ENCODE peak calls at places on chromosomes 16 and 17, in seven cellular contexts. I is lung, G is ascending aorta, R is transverse colon, T is SK-N-SH, W is endothelial cell of umbilical vein, V is suprapubic skin. Y is an unnamed sample.
A peak's percentile ranks its signal among the peaks of the same experiment; 100 is the strongest.

GRCh38 chr16:9270941-9271340 is 179.5 kb downstream of the HAPSTR1 start:
- DNase-seq in I (no peak), T (no peak), V (no peak), G (no peak), W (no peak), R (no peak), Y (no peak)

GRCh38 chr17:12958786-12959185 is 59.0 kb downstream of the ELAC2 start:
- DNase-seq in T (no peak), R (no peak), G (no peak), W (no peak), V (no peak), I (no peak), Y (no peak)

GRCh38 chr16:7246578-7246977 is 86.1 kb upstream of the RBFOX1 start:
- DNase-seq in I (no peak), G (no peak), V (no peak), W (no peak), R (no peak), T (no peak), Y (no peak)

GRCh38 chr17:13544755-13545154 is 57.0 kb downstream of the HS3ST3A1 start:
- DNase-seq in I (no peak), R (no peak), G (no peak), W (no peak), V (no peak), T (no peak), Y (no peak)

GRCh38 chr17:77735051-77735340 is 223.5 kb upstream of the TNRC6C start:
- DNase-seq in I (no peak), R (no peak), T (peak; percentile 77), W (no peak), G (peak; percentile 76), V (peak; percentile 59), Y (no peak)

GRCh38 chr17:34285304-34285792 is at the start of gene CCL11:
- DNase-seq in T (no peak), V (no peak), G (no peak), W (no peak), I (no peak), R (no peak), Y (no peak)

GRCh38 chr16:72198021-72198420 is 26.1 kb upstream of the PMFBP1 start:
- DNase-seq in W (peak; percentile 59), R (no peak), G (no peak), T (peak; percentile 68), I (no peak), V (no peak), Y (no peak)

GRCh38 chr16:60166-60565 is 6.5 kb downstream of the SNRNP25 start:
- DNase-seq in R (no peak), I (no peak), V (peak; percentile 52), G (no peak), T (no peak), W (no peak), Y (no peak)

GRCh38 chr17:9645858-9646555 is 690 bp downstream of the USP43 start:
- DNase-seq in W (no peak), R (peak; percentile 76), I (peak; percentile 65), G (no peak), V (no peak), T (peak; percentile 27), Y (peak; percentile 59)

GRCh38 chr17:39738568-39738901 is 797 bp downstream of the GRB7 start:
- DNase-seq in R (peak; percentile 76), W (no peak), G (no peak), T (no peak), I (no peak), V (no peak), Y (no peak)

GRCh38 chr16:2298621-2299020 is 30.7 kb upstream of the RNPS1 start:
- DNase-seq in I (no peak), V (no peak), G (no peak), T (no peak), R (no peak), W (no peak), Y (no peak)

GRCh38 chr16:16158741-16159374 is 64.4 kb downstream of the ABCC6 start:
- DNase-seq in W (no peak), R (no peak), V (no peak), T (no peak), G (no peak), I (no peak), Y (no peak)

GRCh38 chr16:66695935-66696668 is 441 bp downstream of the CMTM4 start:
- DNase-seq in G (peak; percentile 66), R (peak; percentile 77), I (peak; percentile 72), W (peak; percentile 10), V (peak; percentile 77), T (no peak), Y (peak; percentile 34)
- H3K27ac ChIP-seq in G (no peak overlapping the region), R (peak overlapping the region; percentile 85), I (peak overlapping the region; percentile 81), W (no peak overlapping the region), V (peak overlapping the region; percentile 86), T (no peak overlapping the region), Y (peak overlapping the region; percentile 73)

GRCh38 chr16:65964752-65965151 is 401.7 kb upstream of the CDH5 start:
- DNase-seq in G (no peak), V (no peak), I (no peak), T (no peak), R (no peak), W (no peak), Y (no peak)
- TF ChIP-seq CTCF in G (no peak), V (no peak), I (no peak), T (no peak), R (no peak), W (no peak), Y (peak; percentile 15)

GRCh38 chr17:7719661-7720060 is 2.1 kb downstream of the DNAH2 start:
- DNase-seq in V (no peak), W (no peak), T (no peak), R (no peak), I (no peak), G (no peak), Y (no peak)

GRCh38 chr17:7721612-7722011 is 4.1 kb downstream of the DNAH2 start:
- DNase-seq in T (no peak), V (no peak), R (no peak), W (no peak), I (no peak), G (no peak), Y (no peak)

GRCh38 chr17:7717756-7718350 is 309 bp downstream of the DNAH2 start:
- DNase-seq in V (no peak), R (no peak), G (no peak), T (no peak), I (no peak), W (no peak), Y (no peak)

GRCh38 chr17:7716901-7717755 is at the start of gene DNAH2:
- DNase-seq in I (peak; percentile 85), T (peak; percentile 97), V (peak; percentile 80), R (peak; percentile 78), W (peak; percentile 81), G (peak; percentile 86), Y (peak; percentile 96)

DNA sequence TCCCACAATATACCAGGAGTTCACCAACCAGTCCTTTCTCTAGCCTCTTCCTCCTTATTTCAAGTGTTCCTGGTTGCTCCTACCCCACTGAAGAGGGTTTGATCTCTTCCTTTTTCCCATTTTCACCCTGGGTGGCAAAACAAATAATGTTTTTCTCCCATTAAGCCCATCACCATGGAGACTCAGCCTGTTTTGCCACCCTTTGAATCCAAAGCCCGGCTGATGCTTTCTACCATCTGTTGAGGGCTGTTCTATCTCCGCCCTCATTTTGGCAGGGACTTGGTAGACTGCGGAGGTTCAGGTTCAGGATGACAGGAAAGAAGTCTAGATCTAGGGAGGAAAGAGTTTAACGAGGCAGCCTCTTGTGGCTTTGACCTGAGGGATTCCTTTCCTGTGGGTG is 2.6 kb downstream of the DNAH2 start:
- DNase-seq in G (no peak), V (no peak), W (no peak), I (no peak), R (no peak), T (no peak), Y (no peak)
- H3K27ac ChIP-seq in G (no peak overlapping the region), V (no peak overlapping the region), W (no peak overlapping the region), I (no peak overlapping the region), R (no peak overlapping the region), T (no peak overlapping the region), Y (no peak overlapping the region)

GRCh38 chr16:56851671-56852400 is 13.2 kb upstream of the SLC12A3 start:
- DNase-seq in T (no peak), R (no peak), I (no peak), W (peak; percentile 22), G (no peak), V (peak; percentile 40), Y (no peak)
- TF ChIP-seq CTCF in T (peak; percentile 64), R (no peak), I (no peak), W (peak; percentile 34), G (no peak), V (no peak), Y (peak; percentile 20)

DNA sequence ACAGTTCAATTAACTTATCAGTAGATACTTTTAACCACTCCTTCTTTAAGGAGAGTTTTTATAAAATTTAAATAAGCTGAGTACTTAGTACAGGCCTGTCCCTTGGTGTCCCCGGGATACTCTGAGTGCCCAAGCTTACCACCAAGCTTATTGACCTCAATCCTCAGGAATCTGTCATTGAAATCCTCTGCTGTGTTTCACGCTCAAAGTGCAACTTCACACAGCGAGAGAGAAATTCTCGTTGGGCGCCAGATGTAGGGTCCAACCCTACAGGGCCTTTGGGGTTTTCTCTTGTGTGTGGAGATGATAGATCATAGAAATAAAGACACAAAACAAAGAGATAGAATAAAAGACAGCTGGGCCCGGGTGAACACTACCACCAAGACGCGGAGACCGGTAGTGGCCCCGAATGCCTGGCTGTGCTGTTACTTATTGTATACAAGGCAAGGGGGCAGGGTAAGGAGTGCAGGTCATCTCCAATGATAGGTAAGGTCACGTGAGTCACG is 65.3 kb upstream of the ARL4D start:
- DNase-seq in G (no peak), V (no peak), W (no peak), I (no peak), T (no peak), R (no peak), Y (no peak)
- H3K27ac ChIP-seq in G (no peak overlapping the region), V (no peak overlapping the region), W (no peak overlapping the region), I (no peak overlapping the region), T (no peak overlapping the region), R (peak overlapping the region; percentile 26), Y (no peak overlapping the region)